ENCODE peak calls at places on chromosomes 3 and 15, in eight cellular contexts. One of them, this sample, is unnamed.
A peak's percentile ranks its signal among the peaks of the same experiment; 100 is the strongest.

GRCh38 chr3:114319453-114319852 is 25.6 kb downstream of the TIGIT start:
- DNase-seq in PC-3: peak; percentile 66
- DNase-seq in lung: no peak
- DNase-seq in kidney: no peak
- DNase-seq in psoas muscle: no peak
- DNase-seq in GM23248: peak; percentile 38
- DNase-seq in tibial nerve: no peak
- DNase-seq in CD8-positive, alpha-beta T cell: no peak
- DNase-seq in this sample: no peak

GRCh38 chr3:24853685-24854341 is 359.2 kb upstream of the THRB start:
- DNase-seq in PC-3: no peak
- DNase-seq in kidney: no peak
- DNase-seq in tibial nerve: no peak
- DNase-seq in psoas muscle: no peak
- DNase-seq in GM23248: no peak
- DNase-seq in lung: no peak
- DNase-seq in CD8-positive, alpha-beta T cell: no peak
- DNase-seq in this sample: no peak

GRCh38 chr3:135109681-135110080 is 314.6 kb downstream of the EPHB1 start:
- DNase-seq in CD8-positive, alpha-beta T cell: no peak
- DNase-seq in PC-3: no peak
- DNase-seq in kidney: no peak
- DNase-seq in tibial nerve: no peak
- DNase-seq in psoas muscle: no peak
- DNase-seq in GM23248: no peak
- DNase-seq in lung: no peak
- DNase-seq in this sample: no peak

GRCh38 chr3:42736531-42736930 is 33.9 kb upstream of the HHATL start:
- DNase-seq in psoas muscle: no peak
- DNase-seq in tibial nerve: no peak
- DNase-seq in PC-3: no peak
- DNase-seq in kidney: no peak
- DNase-seq in CD8-positive, alpha-beta T cell: no peak
- DNase-seq in lung: no peak
- DNase-seq in GM23248: no peak
- DNase-seq in this sample: no peak

GRCh38 chr3:49634736-49635135 is 39.4 kb upstream of the APEH start:
- DNase-seq in tibial nerve: no peak
- DNase-seq in CD8-positive, alpha-beta T cell: no peak
- DNase-seq in lung: no peak
- DNase-seq in psoas muscle: no peak
- DNase-seq in PC-3: no peak
- DNase-seq in GM23248: no peak
- DNase-seq in kidney: no peak
- DNase-seq in this sample: no peak

GRCh38 chr15:77035584-77035983 is 35.3 kb downstream of the TSPAN3 start:
- DNase-seq in GM23248: no peak
- DNase-seq in psoas muscle: no peak
- DNase-seq in kidney: peak; percentile 68
- DNase-seq in PC-3: no peak
- DNase-seq in tibial nerve: peak; percentile 5
- DNase-seq in lung: peak; percentile 26
- DNase-seq in CD8-positive, alpha-beta T cell: no peak
- DNase-seq in this sample: no peak

GRCh38 chr3:174784206-174784934 is 74.8 kb upstream of the NAALADL2 start:
- DNase-seq in tibial nerve: no peak
- DNase-seq in PC-3: peak; percentile 85
- DNase-seq in CD8-positive, alpha-beta T cell: no peak
- DNase-seq in lung: no peak
- DNase-seq in kidney: no peak
- DNase-seq in GM23248: peak; percentile 38
- DNase-seq in psoas muscle: no peak
- DNase-seq in this sample: no peak

GRCh38 chr3:177935008-177935407 is 601.2 kb upstream of the KCNMB2 start:
- DNase-seq in PC-3: no peak
- DNase-seq in tibial nerve: no peak
- DNase-seq in lung: no peak
- DNase-seq in GM23248: no peak
- DNase-seq in kidney: no peak
- DNase-seq in CD8-positive, alpha-beta T cell: no peak
- DNase-seq in psoas muscle: no peak
- DNase-seq in this sample: no peak

GRCh38 chr3:134445631-134446030 is 40.2 kb downstream of the ANAPC13 start:
- DNase-seq in kidney: no peak
- DNase-seq in PC-3: no peak
- DNase-seq in CD8-positive, alpha-beta T cell: no peak
- DNase-seq in tibial nerve: no peak
- DNase-seq in psoas muscle: no peak
- DNase-seq in lung: no peak
- DNase-seq in GM23248: peak; percentile 56
- DNase-seq in this sample: no peak

GRCh38 chr15:85837011-85837433 is 42.3 kb upstream of the KLHL25 start:
- DNase-seq in kidney: no peak
- DNase-seq in CD8-positive, alpha-beta T cell: no peak
- DNase-seq in lung: peak; percentile 33
- DNase-seq in tibial nerve: no peak
- DNase-seq in PC-3: peak; percentile 79
- DNase-seq in GM23248: no peak
- DNase-seq in psoas muscle: no peak
- DNase-seq in this sample: no peak

GRCh38 chr3:42504334-42505202 is 2.1 kb downstream of the VIPR1 start:
- DNase-seq in kidney: no peak
- DNase-seq in GM23248: no peak
- DNase-seq in CD8-positive, alpha-beta T cell: no peak
- DNase-seq in psoas muscle: peak; percentile 27
- DNase-seq in PC-3: no peak
- DNase-seq in tibial nerve: no peak
- DNase-seq in lung: no peak
- DNase-seq in this sample: peak; percentile 10

GRCh38 chr3:176623751-176624150 is 573.5 kb downstream of the TBL1XR1 start:
- DNase-seq in PC-3: no peak
- DNase-seq in tibial nerve: no peak
- DNase-seq in CD8-positive, alpha-beta T cell: no peak
- DNase-seq in GM23248: no peak
- DNase-seq in lung: no peak
- DNase-seq in psoas muscle: no peak
- DNase-seq in kidney: no peak
- DNase-seq in this sample: no peak

GRCh38 chr3:14834807-14835466 is 16.2 kb downstream of the FGD5 start:
- DNase-seq in psoas muscle: no peak
- DNase-seq in CD8-positive, alpha-beta T cell: no peak
- DNase-seq in GM23248: no peak
- DNase-seq in tibial nerve: no peak
- DNase-seq in kidney: no peak
- DNase-seq in lung: no peak
- DNase-seq in PC-3: no peak
- DNase-seq in this sample: no peak
- H3K4me1 ChIP-seq in psoas muscle: no peaks in the 10 kb centered on the region
- H3K4me1 ChIP-seq in CD8-positive, alpha-beta T cell: no peaks in the 10 kb centered on the region
- H3K4me1 ChIP-seq in GM23248: no peaks in the 10 kb centered on the region
- H3K4me1 ChIP-seq in tibial nerve: no peaks in the 10 kb centered on the region
- H3K4me1 ChIP-seq in kidney: peaks cover 31% of the 10 kb centered on the region
- H3K4me1 ChIP-seq in lung: peaks cover 20% of the 10 kb centered on the region
- H3K4me1 ChIP-seq in PC-3: no peaks in the 10 kb centered on the region
- H3K4me1 ChIP-seq in this sample: no peaks in the 10 kb centered on the region

GRCh38 chr3:193845144-193845543 is 252.1 kb downstream of the OPA1 start:
- DNase-seq in psoas muscle: no peak
- DNase-seq in GM23248: no peak
- DNase-seq in tibial nerve: no peak
- DNase-seq in CD8-positive, alpha-beta T cell: no peak
- DNase-seq in PC-3: no peak
- DNase-seq in lung: no peak
- DNase-seq in kidney: no peak
- DNase-seq in this sample: no peak
- H3K4me1 ChIP-seq in psoas muscle: no peaks in the 10 kb centered on the region
- H3K4me1 ChIP-seq in GM23248: no peaks in the 10 kb centered on the region
- H3K4me1 ChIP-seq in tibial nerve: no peaks in the 10 kb centered on the region
- H3K4me1 ChIP-seq in CD8-positive, alpha-beta T cell: no peaks in the 10 kb centered on the region
- H3K4me1 ChIP-seq in PC-3: peaks cover 28% of the 10 kb centered on the region
- H3K4me1 ChIP-seq in lung: no peaks in the 10 kb centered on the region
- H3K4me1 ChIP-seq in kidney: peaks cover 31% of the 10 kb centered on the region
- H3K4me1 ChIP-seq in this sample: no peaks in the 10 kb centered on the region

GRCh38 chr3:57158316-57158715 is 6.8 kb downstream of the IL17RD start:
- DNase-seq in GM23248: no peak
- DNase-seq in tibial nerve: no peak
- DNase-seq in kidney: no peak
- DNase-seq in PC-3: no peak
- DNase-seq in psoas muscle: no peak
- DNase-seq in lung: no peak
- DNase-seq in CD8-positive, alpha-beta T cell: no peak
- DNase-seq in this sample: no peak

GRCh38 chr3:57160046-57160730 is 5.0 kb downstream of the IL17RD start:
- DNase-seq in CD8-positive, alpha-beta T cell: no peak
- DNase-seq in tibial nerve: no peak
- DNase-seq in PC-3: no peak
- DNase-seq in psoas muscle: no peak
- DNase-seq in kidney: no peak
- DNase-seq in lung: no peak
- DNase-seq in GM23248: no peak
- DNase-seq in this sample: no peak

GRCh38 chr3:57160731-57161086 is 4.4 kb downstream of the IL17RD start:
- DNase-seq in GM23248: no peak
- DNase-seq in psoas muscle: no peak
- DNase-seq in kidney: no peak
- DNase-seq in tibial nerve: no peak
- DNase-seq in PC-3: no peak
- DNase-seq in CD8-positive, alpha-beta T cell: no peak
- DNase-seq in lung: no peak
- DNase-seq in this sample: no peak

GRCh38 chr3:57157666-57158065 is 7.5 kb downstream of the IL17RD start:
- DNase-seq in PC-3: no peak
- DNase-seq in CD8-positive, alpha-beta T cell: no peak
- DNase-seq in psoas muscle: no peak
- DNase-seq in tibial nerve: no peak
- DNase-seq in lung: no peak
- DNase-seq in GM23248: no peak
- DNase-seq in kidney: no peak
- DNase-seq in this sample: no peak

DNA sequence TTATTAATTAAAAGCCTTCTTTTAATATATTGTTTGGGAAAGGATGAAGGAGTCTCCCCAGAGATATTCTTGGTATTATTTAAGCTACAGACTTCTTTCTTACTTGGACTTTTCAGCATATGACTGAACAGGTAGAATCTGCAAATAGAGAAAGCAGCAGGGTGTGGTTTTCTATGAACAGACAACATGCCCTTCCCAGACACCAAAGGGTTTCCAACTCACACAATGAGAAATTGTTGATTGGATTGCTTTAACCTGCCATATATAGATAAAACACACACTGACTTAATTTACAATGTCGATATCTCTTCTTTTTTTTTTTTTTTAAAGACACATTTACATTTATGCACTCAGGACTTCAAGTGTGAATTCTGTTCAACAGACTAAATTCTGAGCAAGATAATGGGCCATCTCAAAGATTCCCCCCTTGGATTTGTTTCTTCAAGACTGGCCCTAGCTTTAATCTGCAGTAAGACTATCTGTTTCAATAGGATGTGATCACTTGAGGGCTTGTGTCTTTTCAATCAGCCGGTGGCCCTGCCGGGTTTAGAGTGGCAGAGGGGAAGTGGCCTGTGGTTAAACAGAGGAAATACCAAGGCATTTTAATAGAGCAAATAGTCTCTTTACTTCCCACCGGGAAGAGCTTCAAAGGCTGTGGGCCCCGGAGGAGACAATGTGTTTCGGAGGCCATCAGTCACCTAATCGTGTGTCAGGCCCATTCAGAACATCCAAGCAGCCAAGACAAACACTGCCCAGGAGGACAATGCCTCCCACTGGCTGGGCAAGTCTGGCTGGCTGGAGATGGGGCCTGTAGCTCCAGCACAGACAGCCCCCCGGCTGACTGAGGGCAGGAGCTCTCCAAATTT is 6.1 kb downstream of the IL17RD start:
- DNase-seq in lung: no peak
- DNase-seq in GM23248: no peak
- DNase-seq in tibial nerve: no peak
- DNase-seq in CD8-positive, alpha-beta T cell: no peak
- DNase-seq in PC-3: peak; percentile 91
- DNase-seq in psoas muscle: no peak
- DNase-seq in kidney: no peak
- DNase-seq in this sample: no peak
- H3K4me1 ChIP-seq in lung: peaks cover 5% of the 10 kb centered on the region
- H3K4me1 ChIP-seq in GM23248: no peaks in the 10 kb centered on the region
- H3K4me1 ChIP-seq in tibial nerve: no peaks in the 10 kb centered on the region
- H3K4me1 ChIP-seq in CD8-positive, alpha-beta T cell: peaks cover 12% of the 10 kb centered on the region
- H3K4me1 ChIP-seq in PC-3: peaks cover 22% of the 10 kb centered on the region
- H3K4me1 ChIP-seq in psoas muscle: peaks cover 2% of the 10 kb centered on the region
- H3K4me1 ChIP-seq in kidney: peaks cover 52% of the 10 kb centered on the region
- H3K4me1 ChIP-seq in this sample: peaks cover 3% of the 10 kb centered on the region

GRCh38 chr15:98663606-98664005 is 15.3 kb downstream of the IGF1R start:
- DNase-seq in kidney: no peak
- DNase-seq in CD8-positive, alpha-beta T cell: no peak
- DNase-seq in PC-3: no peak
- DNase-seq in psoas muscle: no peak
- DNase-seq in GM23248: no peak
- DNase-seq in tibial nerve: no peak
- DNase-seq in lung: no peak
- DNase-seq in this sample: no peak
- H3K4me1 ChIP-seq in kidney: peaks cover 20% of the 10 kb centered on the region
- H3K4me1 ChIP-seq in CD8-positive, alpha-beta T cell: peaks cover 29% of the 10 kb centered on the region
- H3K4me1 ChIP-seq in PC-3: peaks cover 1% of the 10 kb centered on the region
- H3K4me1 ChIP-seq in psoas muscle: peaks cover 36% of the 10 kb centered on the region
- H3K4me1 ChIP-seq in GM23248: peaks cover 14% of the 10 kb centered on the region
- H3K4me1 ChIP-seq in tibial nerve: peaks cover 4% of the 10 kb centered on the region
- H3K4me1 ChIP-seq in lung: peaks cover 30% of the 10 kb centered on the region
- H3K4me1 ChIP-seq in this sample: peaks cover 98% of the 10 kb centered on the region

DNA sequence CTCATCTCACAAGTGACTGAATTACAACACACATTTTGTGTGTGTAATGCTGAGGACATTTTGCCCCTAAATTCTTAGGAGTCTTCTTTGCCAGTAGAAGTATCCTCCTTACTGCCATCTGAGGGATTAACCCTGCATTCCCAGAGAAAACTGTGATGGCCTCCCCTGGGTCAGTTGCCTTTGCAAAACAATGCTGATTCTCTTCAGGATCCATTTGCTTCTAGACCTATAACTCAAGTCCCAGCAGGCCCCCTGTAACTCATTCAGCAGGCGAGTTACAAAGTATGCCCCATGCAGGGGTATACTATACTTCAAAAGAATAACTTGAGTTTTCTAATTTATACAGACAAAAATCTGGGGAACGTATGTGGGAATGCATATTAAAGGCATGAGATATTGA is 6.6 kb upstream of the MCF2L2 start:
- DNase-seq in PC-3: no peak
- DNase-seq in GM23248: no peak
- DNase-seq in tibial nerve: no peak
- DNase-seq in lung: no peak
- DNase-seq in psoas muscle: no peak
- DNase-seq in kidney: no peak
- DNase-seq in CD8-positive, alpha-beta T cell: no peak
- DNase-seq in this sample: no peak
- H3K4me1 ChIP-seq in PC-3: no peaks in the 10 kb centered on the region
- H3K4me1 ChIP-seq in GM23248: no peaks in the 10 kb centered on the region
- H3K4me1 ChIP-seq in tibial nerve: no peaks in the 10 kb centered on the region
- H3K4me1 ChIP-seq in lung: no peaks in the 10 kb centered on the region
- H3K4me1 ChIP-seq in psoas muscle: no peaks in the 10 kb centered on the region
- H3K4me1 ChIP-seq in kidney: no peaks in the 10 kb centered on the region
- H3K4me1 ChIP-seq in CD8-positive, alpha-beta T cell: no peaks in the 10 kb centered on the region
- H3K4me1 ChIP-seq in this sample: no peaks in the 10 kb centered on the region